ENCODE peak calls at places on chromosomes 1 and 21, in ten cellular contexts. T, L, J, C, Y, F, A, W, D and N are unnamed samples.

GRCh38 chr1:53949023-53949611 is 3.0 kb downstream of the LRRC42 start:
- DNase-seq in T (no peak), L (no peak), J (no peak), C (no peak), Y (peak), F (peak), A (no peak), W (no peak), D (no peak), N (no peak)

GRCh38 chr1:93576346-93576745 is 105.3 kb downstream of the BCAR3 start:
- DNase-seq in T (peak), L (no peak), J (no peak), C (no peak), Y (no peak), F (no peak), A (no peak), W (no peak), D (no peak), N (no peak)

GRCh38 chr1:99544328-99544727 is 101.6 kb upstream of the PALMD start:
- DNase-seq in T (no peak), L (no peak), J (no peak), C (no peak), Y (no peak), F (no peak), A (no peak), W (no peak), D (no peak), N (no peak)

GRCh38 chr21:41562101-41563000 is 54.4 kb upstream of the TMPRSS2 start:
- DNase-seq in T (no peak), L (no peak), J (peak), C (peak), Y (no peak), F (no peak), A (peak), W (no peak), D (no peak), N (no peak)

GRCh38 chr1:95451054-95451453 is 217.0 kb downstream of the RWDD3 start:
- DNase-seq in T (no peak), L (no peak), J (no peak), C (no peak), Y (peak), F (peak), A (no peak), W (no peak), D (no peak), N (no peak)

GRCh38 chr1:15323351-15323988 is 76.4 kb downstream of the FHAD1 start:
- DNase-seq in T (peak), L (peak), J (peak), C (peak), Y (peak), F (peak), A (peak), W (peak), D (peak), N (peak)

GRCh38 chr1:35560256-35561225 is 2.9 kb downstream of the NCDN start:
- DNase-seq in T (peak), L (peak), J (no peak), C (no peak), Y (peak), F (no peak), A (peak), W (peak), D (no peak), N (no peak)

GRCh38 chr21:31753949-31754348 is 22.0 kb upstream of the SCAF4 start:
- DNase-seq in T (no peak), L (no peak), J (no peak), C (no peak), Y (no peak), F (no peak), A (no peak), W (no peak), D (peak), N (no peak)

DNA sequence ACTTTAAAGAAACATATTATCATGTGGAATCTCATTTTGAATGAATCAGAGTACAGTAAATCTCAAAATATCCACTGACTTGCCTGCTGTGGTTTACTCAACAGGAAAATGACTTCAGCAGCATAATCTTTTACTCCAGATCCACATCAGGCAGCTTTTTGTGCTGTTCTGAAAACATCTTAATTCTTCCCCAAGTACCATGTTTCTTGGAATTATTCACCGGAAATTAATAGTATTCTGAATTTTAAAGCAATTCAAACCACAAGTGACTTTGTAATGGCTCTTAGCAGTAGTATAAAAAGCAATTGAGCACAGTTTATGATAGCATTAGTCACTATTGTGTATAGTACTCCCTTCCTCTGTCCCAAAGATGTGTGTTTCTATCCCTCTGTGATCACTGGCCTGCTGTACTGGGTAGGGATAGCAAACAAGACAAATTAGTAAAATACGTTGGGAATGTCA is 64.2 kb upstream of the ERRFI1 start:
- DNase-seq in T (no peak), L (no peak), J (no peak), C (no peak), Y (no peak), F (no peak), A (no peak), W (no peak), D (no peak), N (no peak)
- TF ChIP-seq POLR2A in T (no peak), L (no peak), J (no peak), C (no peak), Y (no peak), F (no peak), A (no peak), W (no peak), D (no peak), N (no peak)

GRCh38 chr1:150067184-150068182 is at the start of gene VPS45:
- DNase-seq in T (peak), L (peak), J (peak), C (peak), Y (peak), F (peak), A (peak), W (peak), D (peak), N (peak)
- TF ChIP-seq POLR2A in T (peak), L (no peak), J (no peak), C (no peak), Y (peak), F (peak), A (no peak), W (peak), D (no peak), N (peak)

GRCh38 chr1:229558460-229559335 is at the start of gene ABCB10:
- DNase-seq in T (peak), L (peak), J (peak), C (peak), Y (peak), F (peak), A (peak), W (peak), D (peak), N (peak)
- TF ChIP-seq POLR2A in T (peak), L (peak), J (peak), C (peak), Y (peak), F (peak), A (no peak), W (peak), D (no peak), N (no peak)

DNA sequence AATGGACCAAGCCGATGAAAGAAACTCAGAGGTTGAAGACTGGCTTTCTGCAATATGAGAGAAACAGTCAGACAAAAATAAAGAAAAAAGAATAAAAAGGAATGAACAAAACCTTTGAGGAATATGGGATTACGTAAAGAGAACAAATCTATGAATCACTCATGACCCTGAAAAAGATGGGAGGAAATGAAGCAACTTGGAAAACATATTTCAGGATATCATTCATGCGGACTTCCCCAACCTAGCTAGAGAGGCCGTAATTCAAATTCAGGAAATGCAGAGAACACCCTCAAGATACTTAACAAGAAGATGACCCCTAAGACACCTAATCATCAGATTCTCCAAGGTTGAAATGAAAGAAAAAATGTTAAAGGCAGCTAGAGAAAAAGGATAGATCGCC is 705.3 kb upstream of the CHRM3 start:
- DNase-seq in T (no peak), L (no peak), J (no peak), C (no peak), Y (no peak), F (no peak), A (no peak), W (no peak), D (no peak), N (no peak)
- TF ChIP-seq POLR2A in T (no peak), L (no peak), J (no peak), C (no peak), Y (no peak), F (no peak), A (no peak), W (no peak), D (no peak), N (no peak)

GRCh38 chr1:26889580-26890466 is at the start of gene GPN2:
- DNase-seq in T (peak), L (peak), J (peak), C (peak), Y (peak), F (peak), A (peak), W (peak), D (no peak), N (peak)
- TF ChIP-seq POLR2A in T (peak), L (no peak), J (peak), C (no peak), Y (peak), F (peak), A (no peak), W (peak), D (peak), N (peak)